ENCODE peak calls at places on chromosome 21, in ten cellular contexts. N is bronchial epithelial cell, W is spleen, F is brain microvascular endothelial cell, M is choroid plexus epithelial cell, O is PC-3, D is mammary epithelial cell, S is right cardiac atrium, T is esophagus squamous epithelium, A is AG04450. H is an unnamed sample.

GRCh38 chr21:45970674-45971486 is 10.7 kb upstream of the COL6A1 start:
- DNase-seq in O (peak; percentile 62), N (no peak), W (peak; percentile 81), A (no peak), T (no peak), D (no peak), M (peak; percentile 57), F (no peak), S (peak; percentile 89), H (peak; percentile 87)

GRCh38 chr21:36850372-36850771 is 116.1 kb downstream of the HLCS start:
- DNase-seq in D (no peak), O (no peak), T (no peak), S (no peak), N (no peak), A (no peak), F (no peak), M (no peak), W (no peak), H (no peak)

GRCh38 chr21:32147041-32147440 is 131.8 kb downstream of the MIS18A start:
- DNase-seq in N (no peak), T (no peak), D (no peak), O (no peak), F (no peak), W (no peak), M (no peak), A (no peak), S (no peak), H (no peak)

GRCh38 chr21:40386301-40386911 is 460.6 kb downstream of the DSCAM start:
- DNase-seq in S (peak; percentile 71), D (peak; percentile 41), M (no peak), F (no peak), N (peak; percentile 18), O (peak; percentile 49), W (peak; percentile 77), A (no peak), T (no peak), H (peak; percentile 37)

GRCh38 chr21:28227881-28228623 is 764.6 kb downstream of the LTN1 start:
- DNase-seq in S (no peak), W (no peak), F (no peak), A (no peak), M (peak; percentile 59), O (peak; percentile 50), N (peak; percentile 38), T (no peak), D (no peak), H (no peak)

GRCh38 chr21:41377715-41378114 is 15.9 kb downstream of the MX2 start:
- DNase-seq in N (no peak), S (peak; percentile 34), M (no peak), F (no peak), A (no peak), O (no peak), D (no peak), W (no peak), T (no peak), H (no peak)

GRCh38 chr21:41344146-41344545 is 17.7 kb upstream of the MX2 start:
- DNase-seq in A (no peak), T (no peak), F (no peak), N (no peak), S (no peak), W (no peak), D (no peak), M (no peak), O (no peak), H (no peak)

GRCh38 chr21:40049959-40050290 is 182.7 kb downstream of the PCP4 start:
- DNase-seq in T (no peak), S (no peak), O (no peak), A (no peak), W (no peak), N (no peak), D (no peak), M (no peak), F (no peak), H (no peak)

GRCh38 chr21:27155130-27155500 is 188.2 kb upstream of the ADAMTS5 start:
- DNase-seq in M (no peak), O (no peak), W (no peak), D (no peak), A (no peak), T (no peak), F (no peak), S (no peak), N (no peak), H (no peak)

DNA sequence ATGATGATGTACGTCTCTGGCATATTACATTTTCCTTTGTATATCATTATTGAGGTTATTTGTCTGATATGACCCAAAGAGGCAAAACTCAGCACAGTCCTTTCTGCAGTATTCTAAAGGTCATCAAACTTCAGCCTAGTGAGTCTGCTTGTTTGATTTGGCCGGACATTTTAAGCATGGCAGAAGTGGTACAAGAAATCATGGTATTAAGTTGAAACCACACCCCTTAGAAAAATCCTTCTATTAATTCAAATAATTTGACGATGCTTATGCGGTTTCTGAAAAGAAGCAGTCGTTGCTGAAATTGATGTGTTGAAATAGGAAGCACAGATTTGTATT is 5.1 kb downstream of the ETS2 start:
- DNase-seq in O (no peak), W (no peak), A (no peak), S (no peak), N (no peak), D (no peak), T (no peak), M (no peak), F (no peak), H (no peak)
- H3K4me3 ChIP-seq in O (peak overlapping the region; percentile 88), W (peak overlapping the region; percentile 90), A (peak overlapping the region; percentile 5), S (peak overlapping the region; percentile 29), N (peak overlapping the region; percentile 86), D (no peak overlapping the region), T (no peak overlapping the region), M (no peak overlapping the region), F (no peak overlapping the region), H (no peak overlapping the region)

DNA sequence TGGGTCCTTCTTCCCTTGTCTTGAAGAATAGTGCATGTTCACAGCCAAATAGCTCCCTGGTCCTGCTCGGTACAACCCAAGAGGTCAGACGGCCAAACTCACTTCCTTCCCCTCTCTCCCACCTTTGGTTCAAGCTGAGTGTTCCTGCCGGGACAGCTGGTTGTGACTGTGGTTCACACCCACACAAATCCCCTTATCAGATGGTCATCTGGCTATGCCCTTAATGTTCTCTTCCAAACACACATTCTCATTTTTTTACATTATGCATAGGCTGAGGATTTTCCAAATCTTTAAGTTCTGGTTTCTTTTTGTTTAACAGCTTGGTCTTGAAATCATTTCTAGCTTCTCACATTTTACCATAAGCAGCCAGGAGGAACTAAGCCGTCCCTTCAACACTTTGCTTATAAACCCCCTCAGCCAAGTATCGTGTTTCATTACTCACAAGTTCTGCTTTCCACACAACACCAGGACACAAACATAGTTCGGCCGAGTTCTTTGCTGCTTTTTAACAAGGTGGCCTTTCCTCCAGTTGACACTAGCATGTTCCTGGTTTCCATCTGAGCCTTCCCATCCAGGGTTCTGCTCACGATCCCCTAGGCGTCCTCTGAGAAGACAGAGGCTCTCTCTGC is 19.7 kb upstream of the TSPEAR start:
- DNase-seq in F (no peak), O (no peak), S (no peak), D (no peak), A (no peak), N (no peak), M (peak; percentile 5), W (no peak), T (no peak), H (no peak)
- H3K4me3 ChIP-seq in F (no peak overlapping the region), O (no peak overlapping the region), S (no peak overlapping the region), D (no peak overlapping the region), A (no peak overlapping the region), N (no peak overlapping the region), M (no peak overlapping the region), W (no peak overlapping the region), T (no peak overlapping the region), H (no peak overlapping the region)

GRCh38 chr21:42495765-42496119 is 282 bp downstream of the RSPH1 start:
- DNase-seq in N (peak; percentile 24), D (no peak), F (no peak), O (peak; percentile 16), S (no peak), A (no peak), T (no peak), M (peak; percentile 22), W (no peak), H (no peak)

GRCh38 chr21:42496120-42496838 is at the start of gene RSPH1:
- DNase-seq in W (peak; percentile 100), O (peak; percentile 99), T (peak; percentile 93), S (peak; percentile 100), D (peak; percentile 99), A (peak; percentile 88), N (peak; percentile 94), F (peak; percentile 98), M (peak; percentile 98), H (peak; percentile 100)

GRCh38 chr21:42498012-42498411 is 2.0 kb upstream of the RSPH1 start:
- DNase-seq in D (no peak), N (no peak), O (no peak), W (no peak), M (no peak), A (no peak), F (no peak), T (no peak), S (no peak), H (no peak)

GRCh38 chr21:42495027-42495426 is 997 bp downstream of the RSPH1 start:
- DNase-seq in A (no peak), O (no peak), D (no peak), W (no peak), T (no peak), M (no peak), F (no peak), S (no peak), N (no peak), H (no peak)

GRCh38 chr21:42496839-42497202 is 797 bp upstream of the RSPH1 start:
- DNase-seq in D (no peak), F (no peak), A (no peak), O (no peak), W (no peak), S (no peak), T (no peak), N (no peak), M (peak; percentile 13), H (no peak)
- H3K4me3 ChIP-seq in D (peak overlapping the region; percentile 89), F (peak overlapping the region; percentile 67), A (peak overlapping the region; percentile 68), O (peak overlapping the region; percentile 66), W (peak overlapping the region; percentile 73), S (peak overlapping the region; percentile 57), T (peak overlapping the region; percentile 60), N (peak overlapping the region; percentile 62), M (peak overlapping the region; percentile 69), H (peak overlapping the region; percentile 84)

GRCh38 chr21:15751561-15751960 is 21.8 kb downstream of the USP25 start:
- DNase-seq in S (no peak), M (no peak), T (no peak), A (no peak), D (no peak), F (no peak), O (no peak), N (no peak), W (no peak), H (no peak)

GRCh38 chr21:15752763-15753407 is 23.1 kb downstream of the USP25 start:
- DNase-seq in F (no peak), M (no peak), W (no peak), T (no peak), A (no peak), O (peak; percentile 71), N (peak; percentile 58), S (no peak), D (peak; percentile 40), H (no peak)

GRCh38 chr21:15749045-15749867 is 19.5 kb downstream of the USP25 start:
- DNase-seq in A (no peak), D (no peak), S (no peak), W (no peak), F (no peak), T (no peak), O (peak; percentile 50), M (no peak), N (peak; percentile 32), H (no peak)

GRCh38 chr21:15749868-15750174 is 20.0 kb downstream of the USP25 start:
- DNase-seq in T (no peak), D (no peak), A (no peak), N (no peak), S (no peak), W (no peak), M (peak; percentile 47), O (no peak), F (no peak), H (no peak)

GRCh38 chr21:15751037-15751436 is 21.3 kb downstream of the USP25 start:
- DNase-seq in N (no peak), T (no peak), S (no peak), F (no peak), D (no peak), W (no peak), O (no peak), A (no peak), M (no peak), H (no peak)
- H3K4me3 ChIP-seq in N (no peak overlapping the region), T (no peak overlapping the region), S (no peak overlapping the region), F (no peak overlapping the region), D (no peak overlapping the region), W (no peak overlapping the region), O (no peak overlapping the region), A (no peak overlapping the region), M (no peak overlapping the region), H (no peak overlapping the region)